ENCODE peak calls at places on chromosomes 2 and 18, in seven cellular contexts. E is activated CD8-positive, alpha-beta T cell treated with anti-CD3 and anti-CD28 coated beads, Interleukin-2, amount 10 ng/mL, durations not matched to agents 7 days and 5 days; M is A549; C is psoas muscle; Z is Right ventricle myocardium superior; Q is heart right ventricle; N is T-helper 17 cell. T is an unnamed sample.

GRCh38 chr2:223562078-223562477 is 40.1 kb downstream of the SCG2 start:
- ATAC-seq in Q (no peak), M (no peak), C (no peak), N (no peak), Z (no peak), E (no peak), T (no peak)

GRCh38 chr2:120820263-120820884 is 84.7 kb downstream of the GLI2 start:
- ATAC-seq in C (no peak), Z (peak), Q (peak), E (no peak), N (no peak), M (no peak), T (no peak)

GRCh38 chr2:113877651-113878594 is 12.0 kb upstream of the ACTR3 start:
- ATAC-seq in C (peak), Z (peak), N (no peak), E (no peak), M (peak), Q (peak), T (no peak)

GRCh38 chr18:76991021-76991688 is 141.4 kb downstream of the MBP start:
- ATAC-seq in M (no peak), E (no peak), Q (peak), Z (peak), C (no peak), N (no peak), T (no peak)

GRCh38 chr2:106156305-106157288 is 37.5 kb downstream of the UXS1 start:
- ATAC-seq in Q (no peak), E (no peak), C (no peak), N (no peak), M (no peak), Z (no peak), T (no peak)

GRCh38 chr18:76765649-76766048 is 56.7 kb upstream of the ZNF236 start:
- ATAC-seq in Q (no peak), N (no peak), M (no peak), Z (no peak), E (no peak), C (no peak), T (no peak)

GRCh38 chr2:62116983-62117382 is 78.9 kb upstream of the B3GNT2 start:
- ATAC-seq in Q (no peak), Z (no peak), C (no peak), M (no peak), E (no peak), N (no peak), T (peak)

GRCh38 chr2:28438532-28439063 is 45.9 kb downstream of the FOSL2 start:
- ATAC-seq in C (no peak), Z (no peak), Q (no peak), N (no peak), E (no peak), M (no peak), T (no peak)

GRCh38 chr2:177255227-177255601 is 9.3 kb downstream of the NFE2L2 start:
- ATAC-seq in N (no peak), Q (no peak), Z (no peak), E (no peak), C (no peak), M (no peak), T (no peak)

GRCh38 chr2:180763249-180763989 is 217.0 kb upstream of the UBE2E3 start:
- ATAC-seq in M (no peak), E (no peak), Q (no peak), Z (no peak), N (no peak), C (no peak), T (no peak)

GRCh38 chr2:223230352-223230751 is 178.4 kb downstream of the KCNE4 start:
- ATAC-seq in C (no peak), N (no peak), Q (no peak), E (no peak), Z (no peak), M (no peak), T (no peak)

GRCh38 chr2:214034417-214034816 is 376.4 kb upstream of the VWC2L start:
- ATAC-seq in Q (no peak), N (no peak), E (no peak), M (no peak), Z (no peak), C (no peak), T (no peak)

GRCh38 chr18:45666520-45666919 is 51.2 kb downstream of the SLC14A2 start:
- ATAC-seq in C (no peak), E (peak), M (no peak), Z (no peak), N (peak), Q (no peak), T (peak)

GRCh38 chr2:212919238-212919637 is 232.2 kb downstream of the IKZF2 start:
- ATAC-seq in N (no peak), Z (no peak), E (no peak), M (no peak), Q (no peak), C (no peak), T (no peak)

GRCh38 chr2:230677182-230677946 is 35.3 kb upstream of the CAB39 start:
- ATAC-seq in Q (no peak), M (no peak), Z (no peak), N (no peak), C (no peak), E (no peak), T (no peak)

GRCh38 chr2:68951899-68952298 is 794 bp downstream of the GKN2 start:
- ATAC-seq in N (no peak), E (no peak), C (no peak), Z (no peak), Q (no peak), M (no peak), T (no peak)

GRCh38 chr2:200107818-200108217 is 152.4 kb downstream of the MAIP1 start:
- ATAC-seq in Q (no peak), Z (no peak), C (no peak), N (no peak), M (no peak), E (no peak), T (no peak)

GRCh38 chr2:23614701-23615100 is 229.7 kb downstream of the KLHL29 start:
- ATAC-seq in N (no peak), Q (no peak), Z (no peak), E (peak), C (no peak), M (no peak), T (no peak)

GRCh38 chr2:160703648-160704585 is 210.3 kb upstream of the RBMS1 start:
- ATAC-seq in Z (peak), N (peak), Q (peak), E (peak), M (no peak), C (no peak), T (peak)

GRCh38 chr2:224933416-224933815 is 108.9 kb downstream of the DOCK10 start:
- ATAC-seq in Z (no peak), C (no peak), Q (no peak), E (peak), N (peak), M (no peak), T (no peak)

GRCh38 chr2:120546077-120546864 is 189.4 kb upstream of the GLI2 start:
- ATAC-seq in C (no peak), Z (peak), Q (no peak), M (no peak), N (no peak), E (no peak), T (no peak)

GRCh38 chr18:31100598-31101147 is 1.5 kb downstream of the DSC2 start:
- ATAC-seq in Q (peak), N (no peak), Z (peak), E (no peak), M (peak), C (no peak), T (no peak)

GRCh38 chr2:29139152-29139551 is 23.9 kb downstream of the CLIP4 start:
- ATAC-seq in N (no peak), Z (no peak), C (no peak), E (no peak), M (no peak), Q (no peak), T (no peak)

GRCh38 chr2:20615466-20616241 is 35.2 kb downstream of the HS1BP3 start:
- ATAC-seq in C (no peak), N (no peak), Z (peak), Q (peak), M (no peak), E (peak), T (no peak)

GRCh38 chr18:79530821-79531220 is 135.1 kb downstream of the NFATC1 start:
- ATAC-seq in N (no peak), C (no peak), E (no peak), M (no peak), Q (no peak), Z (no peak), T (no peak)

T was measured in stimulated activated memory B cell treated with anti-CD40 and anti-IgM and Interleukin-4, amounts not matched to agents 10 μg/mL and 1 μg/mL and 100 μg/mL, for 72 hours.